ENCODE peak calls at places on chromosome 1, in seven cellular contexts. M is EH; X is ELR; U is IMR-90; Y is caudate nucleus; S is frontal cortex; J is activated T-cell treated with anti-CD3 and anti-CD28 coated beads, Interleukin-2, amount 50 U/mL, for 1 hour. O is an unnamed sample.

GRCh38 chr1:42957880-42958487 is 684 bp downstream of the SLC2A1 start:
- DNase-seq in M (peak; percentile 78), X (peak; percentile 68), U (peak; percentile 40), Y (peak; percentile 62), S (peak; percentile 81), J (peak; percentile 70), O (peak; percentile 60)

GRCh38 chr1:192737311-192737710 is 71.5 kb upstream of the RGS2 start:
- DNase-seq in M (no peak), X (no peak), U (peak; percentile 12), Y (no peak), S (no peak), J (no peak), O (no peak)

GRCh38 chr1:198681247-198681646 is 42.4 kb downstream of the PTPRC start:
- DNase-seq in M (peak; percentile 41), X (no peak), U (peak; percentile 45), Y (no peak), S (no peak), J (no peak), O (peak; percentile 56)

GRCh38 chr1:112706505-112707216 is at the start of gene RHOC:
- DNase-seq in M (peak; percentile 78), X (peak; percentile 80), U (peak; percentile 56), Y (peak; percentile 41), S (peak; percentile 78), J (no peak), O (no peak)

GRCh38 chr1:181817091-181817490 is 244.4 kb downstream of the ZNF648 start:
- DNase-seq in M (no peak), X (no peak), U (no peak), Y (no peak), S (no peak), J (no peak), O (no peak)

GRCh38 chr1:192158181-192158580 is at the start of gene RGS18:
- DNase-seq in M (no peak), X (no peak), U (peak; percentile 84), Y (no peak), S (no peak), J (no peak), O (peak; percentile 35)

GRCh38 chr1:34131396-34132160 is 33.5 kb downstream of the CSMD2 start:
- DNase-seq in M (peak; percentile 17), X (no peak), U (no peak), Y (no peak), S (no peak), J (no peak), O (no peak)

GRCh38 chr1:43492816-43493215 is 37.9 kb upstream of the PTPRF start:
- DNase-seq in M (peak; percentile 87), X (peak; percentile 74), U (peak; percentile 36), Y (no peak), S (no peak), J (no peak), O (no peak)

GRCh38 chr1:18104546-18105100 is 3.0 kb upstream of the IGSF21 start:
- DNase-seq in M (no peak), X (no peak), U (no peak), Y (no peak), S (no peak), J (no peak), O (no peak)

GRCh38 chr1:150567341-150567716 is 12.1 kb downstream of the MCL1 start:
- DNase-seq in M (peak; percentile 44), X (no peak), U (peak; percentile 40), Y (no peak), S (no peak), J (peak; percentile 56), O (no peak)

O was measured in LHCN-M2.